ENCODE peak calls at places on chromosomes 6 and 20, in four cellular contexts. M, X, Y and L are unnamed samples.

GRCh38 chr6:94362061-94362864 is 942.9 kb upstream of the EPHA7 start:
- DNase-seq in M (no peak), X (no peak), Y (no peak), L (no peak)

GRCh38 chr20:32672982-32673727 is 586 bp downstream of the C20orf203 start:
- DNase-seq in M (no peak), X (no peak), Y (no peak), L (no peak)

GRCh38 chr20:41029150-41029872 is 689 bp downstream of the TOP1 start:
- DNase-seq in M (peak; percentile 57), X (no peak), Y (no peak), L (no peak)

GRCh38 chr20:25032478-25033183 is 25.3 kb downstream of the ACSS1 start:
- DNase-seq in M (peak; percentile 50), X (no peak), Y (no peak), L (no peak)

GRCh38 chr6:46453756-46454316 is 37.4 kb downstream of the RCAN2 start:
- DNase-seq in M (no peak), X (no peak), Y (no peak), L (no peak)

GRCh38 chr20:45503430-45503829 is 12.0 kb downstream of the SPINT3 start:
- DNase-seq in M (no peak), X (no peak), Y (no peak), L (no peak)

GRCh38 chr6:151389640-151390275 is 1.6 kb downstream of the ZBTB2 start:
- DNase-seq in M (peak; percentile 25), X (no peak), Y (no peak), L (no peak)

GRCh38 chr6:111565316-111566221 is 40.1 kb downstream of the TRAF3IP2 start:
- DNase-seq in M (peak; percentile 18), X (no peak), Y (no peak), L (no peak)

GRCh38 chr6:30720738-30721197 is 616 bp downstream of the TUBB start:
- DNase-seq in M (peak; percentile 75), X (no peak), Y (no peak), L (no peak)

GRCh38 chr20:46151936-46152335 is 33.8 kb downstream of the CD40 start:
- DNase-seq in M (peak; percentile 36), X (peak; percentile 46), Y (no peak), L (no peak)

GRCh38 chr20:49567421-49568256 is at the start of gene PTGIS:
- DNase-seq in M (no peak), X (no peak), Y (peak; percentile 49), L (no peak)

GRCh38 chr6:125781307-125781868 is 9.4 kb upstream of the NCOA7 start:
- DNase-seq in M (no peak), X (no peak), Y (no peak), L (no peak)

GRCh38 chr6:37514377-37514776 is 14.7 kb upstream of the CCDC167 start:
- DNase-seq in M (no peak), X (no peak), Y (no peak), L (no peak)

GRCh38 chr6:137853569-137854213 is 13.4 kb upstream of the TNFAIP3 start:
- DNase-seq in M (no peak), X (no peak), Y (no peak), L (no peak)

GRCh38 chr6:20028143-20028542 is 184.1 kb downstream of the MBOAT1 start:
- DNase-seq in M (no peak), X (no peak), Y (no peak), L (no peak)

GRCh38 chr6:33988121-33989015 is 157.5 kb downstream of the GRM4 start:
- DNase-seq in M (no peak), X (no peak), Y (no peak), L (no peak)

GRCh38 chr6:108453601-108454157 is 107.0 kb upstream of the FOXO3 start:
- DNase-seq in M (no peak), X (no peak), Y (no peak), L (peak; percentile 11)

GRCh38 chr6:166938150-166938549 is 18.2 kb downstream of the RNASET2 start:
- DNase-seq in M (no peak), X (no peak), Y (no peak), L (no peak)

GRCh38 chr6:81995548-81996289 is 243.2 kb upstream of the TENT5A start:
- DNase-seq in M (no peak), X (no peak), Y (no peak), L (no peak)

GRCh38 chr20:8424986-8425385 is 292.9 kb downstream of the PLCB1 start:
- DNase-seq in M (no peak), X (no peak), Y (no peak), L (no peak)

GRCh38 chr6:170124836-170125235 is 166.0 kb downstream of the DLL1 start:
- DNase-seq in M (peak; percentile 57), X (no peak), Y (peak; percentile 8), L (no peak)

GRCh38 chr6:11207199-11207968 is 25.1 kb downstream of the NEDD9 start:
- DNase-seq in M (peak; percentile 79), X (no peak), Y (no peak), L (peak; percentile 92)

GRCh38 chr6:56222509-56222908 is 24.9 kb downstream of the COL21A1 start:
- DNase-seq in M (no peak), X (no peak), Y (no peak), L (no peak)

GRCh38 chr20:24980321-24981053 is 12.1 kb downstream of the APMAP start:
- DNase-seq in M (no peak), X (no peak), Y (no peak), L (no peak)

GRCh38 chr6:43952746-43953145 is 174.5 kb downstream of the MRPL14 start:
- DNase-seq in M (peak; percentile 53), X (no peak), Y (no peak), L (no peak)

GRCh38 chr20:30489604-30490003 is 767.9 kb upstream of the DEFB115 start:
- DNase-seq in M (no peak), X (no peak), Y (no peak), L (no peak)
- TF ChIP-seq CTCF in M (no peak), X (no peak), Y (no peak), L (no peak)

GRCh38 chr6:9521152-9521530 is 893.7 kb downstream of the TFAP2A start:
- DNase-seq in M (no peak), X (no peak), Y (no peak), L (no peak)

GRCh38 chr6:9518433-9518832 is 896.4 kb downstream of the TFAP2A start:
- DNase-seq in M (no peak), X (no peak), Y (no peak), L (no peak)

GRCh38 chr6:9517806-9518205 is 897.1 kb downstream of the TFAP2A start:
- DNase-seq in M (no peak), X (no peak), Y (no peak), L (no peak)

GRCh38 chr6:9522101-9522500 is 892.8 kb downstream of the TFAP2A start:
- DNase-seq in M (no peak), X (no peak), Y (no peak), L (no peak)

GRCh38 chr6:9520417-9521151 is 894.3 kb downstream of the TFAP2A start:
- DNase-seq in M (no peak), X (no peak), Y (no peak), L (peak; percentile 33)
- TF ChIP-seq CTCF in M (no peak), X (no peak), Y (no peak), L (no peak)

GRCh38 chr20:17445561-17445960 is 85.6 kb downstream of the BFSP1 start:
- DNase-seq in M (no peak), X (no peak), Y (no peak), L (no peak)
- TF ChIP-seq CTCF in M (no peak), X (no peak), Y (no peak), L (no peak)

GRCh38 chr6:85662251-85662650 is 19.6 kb upstream of the SYNCRIP start:
- DNase-seq in M (no peak), X (no peak), Y (no peak), L (no peak)

GRCh38 chr6:85660181-85660611 is 17.5 kb upstream of the SYNCRIP start:
- DNase-seq in M (no peak), X (no peak), Y (no peak), L (peak; percentile 82)
- TF ChIP-seq CTCF in M (no peak), X (no peak), Y (no peak), L (peak; percentile 42)

GRCh38 chr6:90178294-90178678 is 118.4 kb downstream of the BACH2 start:
- DNase-seq in M (no peak), X (no peak), Y (no peak), L (peak; percentile 24)

GRCh38 chr6:90177544-90178293 is 118.9 kb downstream of the BACH2 start:
- DNase-seq in M (no peak), X (no peak), Y (no peak), L (no peak)

GRCh38 chr6:90180526-90180925 is 116.1 kb downstream of the BACH2 start:
- DNase-seq in M (no peak), X (no peak), Y (no peak), L (no peak)

GRCh38 chr6:90175627-90176538 is 120.8 kb downstream of the BACH2 start:
- DNase-seq in M (no peak), X (no peak), Y (no peak), L (no peak)

GRCh38 chr6:90179190-90180169 is 117.2 kb downstream of the BACH2 start:
- DNase-seq in M (no peak), X (no peak), Y (no peak), L (no peak)
- TF ChIP-seq CTCF in M (peak; percentile 45), X (peak; percentile 33), Y (peak; percentile 27), L (peak; percentile 50)